ENCODE peak calls at places on chromosomes 12 and 14, in four cellular contexts. G, W, Y and D are unnamed samples.
A peak's percentile ranks its signal among the peaks of the same experiment; 100 is the strongest.

GRCh38 chr14:75198291-75198933 is 22.0 kb upstream of the TMED10 start:
- DNase-seq in G (peak; percentile 16), W (no peak), Y (no peak), D (no peak)

GRCh38 chr12:79847417-79847816 is 87.5 kb downstream of the PPP1R12A start:
- DNase-seq in G (no peak), W (no peak), Y (no peak), D (no peak)

GRCh38 chr14:104827173-104828055 is 26.5 kb downstream of the ZBTB42 start:
- DNase-seq in G (peak; percentile 76), W (peak; percentile 93), Y (peak; percentile 69), D (peak; percentile 93)

GRCh38 chr14:71590131-71590530 is 342.1 kb upstream of the RGS6 start:
- DNase-seq in G (no peak), W (no peak), Y (no peak), D (no peak)

GRCh38 chr12:100427078-100427477 is 46.6 kb upstream of the NR1H4 start:
- DNase-seq in G (peak; percentile 44), W (peak; percentile 35), Y (no peak), D (no peak)

GRCh38 chr14:59333668-59334067 is 131.5 kb downstream of the GPR135 start:
- DNase-seq in G (peak; percentile 40), W (no peak), Y (no peak), D (no peak)

GRCh38 chr14:104171948-104172347 is 33.6 kb downstream of the KIF26A start:
- DNase-seq in G (no peak), W (no peak), Y (no peak), D (no peak)

GRCh38 chr12:27213304-27213703 is 30.8 kb upstream of the STK38L start:
- DNase-seq in G (peak; percentile 13), W (no peak), Y (no peak), D (no peak)

GRCh38 chr12:52681551-52682380 is 1.6 kb upstream of the KRT1 start:
- DNase-seq in G (no peak), W (no peak), Y (no peak), D (no peak)

GRCh38 chr14:69133206-69134125 is 19.5 kb downstream of the DCAF5 start:
- DNase-seq in G (no peak), W (no peak), Y (peak; percentile 20), D (no peak)

GRCh38 chr12:103712191-103712590 is 125.1 kb downstream of the STAB2 start:
- DNase-seq in G (no peak), W (no peak), Y (no peak), D (no peak)

GRCh38 chr12:52837781-52838736 is 3.9 kb upstream of the KRT79 start:
- DNase-seq in G (no peak), W (no peak), Y (no peak), D (no peak)

GRCh38 chr12:111143216-111143756 is 222.9 kb upstream of the MYL2 start:
- DNase-seq in G (no peak), W (no peak), Y (no peak), D (no peak)

GRCh38 chr14:56608682-56609081 is 29.1 kb downstream of the TMEM260 start:
- DNase-seq in G (no peak), W (no peak), Y (no peak), D (no peak)

GRCh38 chr12:65300067-65300466 is 21.6 kb downstream of the MSRB3 start:
- DNase-seq in G (no peak), W (no peak), Y (no peak), D (no peak)

GRCh38 chr14:103880334-103880985 is 33.1 kb upstream of the PPP1R13B start:
- DNase-seq in G (no peak), W (peak; percentile 54), Y (no peak), D (no peak)

GRCh38 chr12:85654456-85654840 is 181.8 kb downstream of the RASSF9 start:
- DNase-seq in G (no peak), W (no peak), Y (no peak), D (no peak)

GRCh38 chr12:34403706-34404376 is 381.5 kb downstream of the ALG10 start:
- DNase-seq in G (no peak), W (no peak), Y (peak; percentile 0), D (peak; percentile 3)

GRCh38 chr12:34401659-34402227 is 379.4 kb downstream of the ALG10 start:
- DNase-seq in G (no peak), W (no peak), Y (peak; percentile 1), D (peak; percentile 1)

GRCh38 chr12:34404377-34405285 is 382.3 kb downstream of the ALG10 start:
- DNase-seq in G (no peak), W (no peak), Y (peak; percentile 1), D (no peak)

GRCh38 chr12:34402228-34402898 is 380.1 kb downstream of the ALG10 start:
- DNase-seq in G (no peak), W (no peak), Y (peak; percentile 3), D (no peak)

GRCh38 chr12:34402899-34403705 is 380.8 kb downstream of the ALG10 start:
- DNase-seq in G (no peak), W (no peak), Y (peak; percentile 1), D (peak; percentile 2)
- TF ChIP-seq NR3C1 in G (no peak), W (no peak), Y (no peak), D (no peak)

GRCh38 chr12:14264777-14265176 is 100.7 kb upstream of the ATF7IP start:
- DNase-seq in G (no peak), W (no peak), Y (no peak), D (no peak)
- TF ChIP-seq NR3C1 in G (no peak), W (no peak), Y (no peak), D (no peak)

GRCh38 chr12:127416796-127417195 is 850.2 kb upstream of the TMEM132C start:
- DNase-seq in G (no peak), W (no peak), Y (no peak), D (no peak)
- TF ChIP-seq NR3C1 in G (no peak), W (no peak), Y (no peak), D (no peak)

DNA sequence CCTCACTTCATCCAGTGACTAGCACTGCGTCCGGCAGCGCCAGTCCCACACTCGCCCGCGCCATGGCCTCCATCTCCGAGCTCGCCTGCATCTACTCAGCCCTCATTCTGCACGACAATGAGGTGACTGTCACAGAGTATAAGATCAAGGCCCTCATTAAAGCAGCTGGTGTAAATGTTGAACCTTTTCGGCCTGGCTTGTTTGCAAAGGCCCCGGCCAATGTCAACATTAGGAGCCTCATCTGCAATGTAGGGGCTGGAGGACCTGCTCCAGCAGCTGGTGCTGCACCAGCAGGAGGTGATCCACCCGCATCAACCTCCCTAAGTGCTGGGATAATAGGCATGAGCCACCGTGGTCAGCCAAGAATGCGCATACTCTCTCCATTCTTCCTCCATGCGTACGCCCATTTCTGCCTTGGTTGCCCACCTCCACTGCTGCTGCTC is 59.9 kb downstream of the IRF2BPL start:
- DNase-seq in G (peak; percentile 92), W (no peak), Y (no peak), D (peak; percentile 61)
- TF ChIP-seq NR3C1 in G (no peak), W (no peak), Y (no peak), D (no peak)

GRCh38 chr12:97805086-97805485 is 342.5 kb downstream of the RMST start:
- DNase-seq in G (no peak), W (no peak), Y (no peak), D (no peak)

GRCh38 chr12:97800561-97800960 is 338.0 kb downstream of the RMST start:
- DNase-seq in G (peak; percentile 1), W (no peak), Y (no peak), D (no peak)

DNA sequence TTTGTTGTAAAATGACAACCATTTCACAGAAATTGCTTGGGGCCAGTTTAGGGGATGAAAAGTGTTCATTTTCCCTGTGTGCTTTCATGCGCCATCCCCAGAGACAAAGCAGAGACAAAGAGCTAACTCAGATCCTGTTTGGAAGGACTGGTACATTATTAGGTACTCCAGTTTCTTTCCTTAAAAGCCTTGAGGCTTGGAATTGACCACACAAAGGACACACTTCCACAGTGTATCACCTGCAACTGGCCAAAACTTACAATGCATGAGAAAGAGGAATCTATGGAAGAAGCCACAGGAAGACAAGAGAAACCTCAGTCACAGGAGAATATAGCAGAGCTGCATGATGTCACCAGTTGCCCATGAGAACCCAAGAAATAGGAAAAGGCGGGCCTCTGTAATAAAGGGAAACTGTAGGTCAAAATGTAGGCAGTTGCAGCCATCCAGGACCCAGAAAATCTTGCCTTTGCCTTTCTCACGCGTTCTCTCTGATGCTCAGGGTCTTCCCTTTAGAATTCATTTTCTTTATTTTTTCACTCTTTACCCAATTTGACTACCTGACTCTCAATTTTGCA is 339.0 kb downstream of the RMST start:
- DNase-seq in G (no peak), W (no peak), Y (no peak), D (no peak)
- TF ChIP-seq NR3C1 in G (no peak), W (no peak), Y (no peak), D (no peak)

DNA sequence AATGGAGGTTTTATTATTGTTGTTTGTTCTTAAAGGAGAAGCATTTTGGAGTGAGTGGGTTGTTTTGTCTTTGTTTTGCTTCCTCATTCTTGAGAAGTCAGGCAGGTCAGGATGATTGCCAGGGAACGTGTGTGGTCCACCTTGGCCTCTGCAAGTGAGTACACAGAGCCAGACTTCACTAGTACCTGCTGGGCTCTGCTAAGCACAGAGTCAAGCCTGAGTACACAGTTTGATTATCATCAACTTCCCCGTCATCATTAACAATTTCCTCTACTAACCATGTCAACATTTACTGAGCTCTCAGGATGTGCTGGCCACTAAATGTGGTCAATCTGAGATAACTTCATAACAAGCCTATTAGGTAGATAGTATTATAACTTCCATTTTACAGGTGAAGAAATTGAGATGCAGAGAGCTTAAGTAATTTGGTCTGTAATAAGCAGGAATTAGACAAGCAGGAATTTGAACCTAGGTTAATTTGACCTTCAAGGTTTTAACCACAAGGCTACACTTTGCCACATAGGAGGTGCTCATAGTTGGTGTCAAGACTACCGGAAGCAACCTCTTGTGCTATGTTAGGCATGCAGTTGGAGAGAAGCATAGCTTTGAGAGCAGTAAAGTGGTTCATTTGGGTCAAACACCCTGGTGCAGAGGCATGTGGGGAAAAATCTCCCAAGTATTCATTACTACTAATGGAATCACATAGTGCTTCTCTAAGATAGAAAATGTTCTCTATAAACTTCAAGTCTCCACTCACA is 178.3 kb downstream of the NUAK1 start:
- DNase-seq in G (no peak), W (no peak), Y (no peak), D (no peak)
- TF ChIP-seq NR3C1 in G (no peak), W (no peak), Y (no peak), D (no peak)